ENCODE peak calls at places on chromosomes 3 and 15, in five cellular contexts. One of them, this sample, is unnamed.

GRCh38 chr3:179655236-179655635 is 2.4 kb downstream of the USP13 start:
- DNase-seq in RPMI7951: no peak
- DNase-seq in activated T-cell treated with anti-CD3 and anti-CD28 coated beads, Interleukin-2, amount 50 U/mL, for 72 hours: no peak
- DNase-seq in activated CD4-positive, CD25-positive, alpha-beta regulatory T cell: no peak
- DNase-seq in H54: no peak
- DNase-seq in this sample: no peak

GRCh38 chr3:119810018-119810435 is 28.1 kb downstream of the NR1I2 start:
- DNase-seq in RPMI7951: peak
- DNase-seq in activated T-cell treated with anti-CD3 and anti-CD28 coated beads, Interleukin-2, amount 50 U/mL, for 72 hours: peak
- DNase-seq in activated CD4-positive, CD25-positive, alpha-beta regulatory T cell: peak
- DNase-seq in H54: no peak
- DNase-seq in this sample: peak

GRCh38 chr15:32784571-32784970 is 66.8 kb downstream of the GREM1 start:
- DNase-seq in RPMI7951: no peak
- DNase-seq in activated T-cell treated with anti-CD3 and anti-CD28 coated beads, Interleukin-2, amount 50 U/mL, for 72 hours: no peak
- DNase-seq in activated CD4-positive, CD25-positive, alpha-beta regulatory T cell: no peak
- DNase-seq in H54: no peak
- DNase-seq in this sample: no peak

GRCh38 chr3:154779571-154779970 is 300.5 kb upstream of the MME start:
- DNase-seq in RPMI7951: peak
- DNase-seq in activated T-cell treated with anti-CD3 and anti-CD28 coated beads, Interleukin-2, amount 50 U/mL, for 72 hours: no peak
- DNase-seq in activated CD4-positive, CD25-positive, alpha-beta regulatory T cell: no peak
- DNase-seq in H54: no peak
- DNase-seq in this sample: no peak

GRCh38 chr3:129794319-129795201 is 99.0 kb downstream of the TMCC1 start:
- DNase-seq in RPMI7951: no peak
- DNase-seq in activated T-cell treated with anti-CD3 and anti-CD28 coated beads, Interleukin-2, amount 50 U/mL, for 72 hours: no peak
- DNase-seq in activated CD4-positive, CD25-positive, alpha-beta regulatory T cell: no peak
- DNase-seq in H54: peak
- DNase-seq in this sample: no peak

GRCh38 chr3:94314218-94314883 is 251.5 kb downstream of the NSUN3 start:
- DNase-seq in RPMI7951: no peak
- DNase-seq in activated T-cell treated with anti-CD3 and anti-CD28 coated beads, Interleukin-2, amount 50 U/mL, for 72 hours: no peak
- DNase-seq in activated CD4-positive, CD25-positive, alpha-beta regulatory T cell: no peak
- DNase-seq in H54: no peak
- DNase-seq in this sample: no peak

GRCh38 chr3:93843981-93844380 is 129.7 kb downstream of the PROS1 start:
- DNase-seq in RPMI7951: peak
- DNase-seq in activated T-cell treated with anti-CD3 and anti-CD28 coated beads, Interleukin-2, amount 50 U/mL, for 72 hours: no peak
- DNase-seq in activated CD4-positive, CD25-positive, alpha-beta regulatory T cell: no peak
- DNase-seq in H54: peak
- DNase-seq in this sample: no peak

GRCh38 chr3:27796365-27796875 is 74.3 kb upstream of the EOMES start:
- DNase-seq in RPMI7951: no peak
- DNase-seq in activated T-cell treated with anti-CD3 and anti-CD28 coated beads, Interleukin-2, amount 50 U/mL, for 72 hours: no peak
- DNase-seq in activated CD4-positive, CD25-positive, alpha-beta regulatory T cell: no peak
- DNase-seq in H54: no peak
- DNase-seq in this sample: no peak

GRCh38 chr3:5010706-5011554 is 31.7 kb downstream of the BHLHE40 start:
- DNase-seq in RPMI7951: peak
- DNase-seq in activated T-cell treated with anti-CD3 and anti-CD28 coated beads, Interleukin-2, amount 50 U/mL, for 72 hours: no peak
- DNase-seq in activated CD4-positive, CD25-positive, alpha-beta regulatory T cell: no peak
- DNase-seq in H54: no peak
- DNase-seq in this sample: no peak

GRCh38 chr3:5304789-5305680 is 117.5 kb downstream of the EDEM1 start:
- DNase-seq in RPMI7951: peak
- DNase-seq in activated T-cell treated with anti-CD3 and anti-CD28 coated beads, Interleukin-2, amount 50 U/mL, for 72 hours: peak
- DNase-seq in activated CD4-positive, CD25-positive, alpha-beta regulatory T cell: no peak
- DNase-seq in H54: peak
- DNase-seq in this sample: no peak

GRCh38 chr15:72858205-72858604 is 74.6 kb upstream of the ADPGK start:
- DNase-seq in RPMI7951: no peak
- DNase-seq in activated T-cell treated with anti-CD3 and anti-CD28 coated beads, Interleukin-2, amount 50 U/mL, for 72 hours: no peak
- DNase-seq in activated CD4-positive, CD25-positive, alpha-beta regulatory T cell: no peak
- DNase-seq in H54: no peak
- DNase-seq in this sample: no peak

GRCh38 chr3:112582242-112582874 is 20.5 kb downstream of the SLC35A5 start:
- DNase-seq in RPMI7951: peak
- DNase-seq in activated T-cell treated with anti-CD3 and anti-CD28 coated beads, Interleukin-2, amount 50 U/mL, for 72 hours: no peak
- DNase-seq in activated CD4-positive, CD25-positive, alpha-beta regulatory T cell: no peak
- DNase-seq in H54: no peak
- DNase-seq in this sample: no peak

This sample was measured in activated T-helper 1 cell treated with anti-CD3 and anti-CD28 coated beads, Interleukin-2, amount 50 U/mL, for 16 hours.